ENCODE peak calls at places on chromosomes 2 and 18, in seven cellular contexts. One of them, this sample, is unnamed.

GRCh38 chr2:217943379-217944321 is 59.1 kb downstream of the TNS1 start:
- DNase-seq in SK-N-SH: peak; percentile 96
- DNase-seq in fibroblast of lung: peak; percentile 44
- DNase-seq in IMR-90: peak; percentile 58
- DNase-seq in GM12878: no peak
- DNase-seq in A549: peak; percentile 35
- DNase-seq in GM23248: peak; percentile 85
- DNase-seq in this sample: no peak

GRCh38 chr2:174341995-174342571 is 7.3 kb downstream of the SP9 start:
- DNase-seq in A549: no peak
- DNase-seq in fibroblast of lung: no peak
- DNase-seq in GM23248: peak; percentile 28
- DNase-seq in SK-N-SH: peak; percentile 63
- DNase-seq in GM12878: no peak
- DNase-seq in IMR-90: no peak
- DNase-seq in this sample: no peak

GRCh38 chr2:121281694-121282093 is 3.3 kb downstream of the TFCP2L1 start:
- DNase-seq in A549: no peak
- DNase-seq in GM23248: no peak
- DNase-seq in SK-N-SH: no peak
- DNase-seq in IMR-90: no peak
- DNase-seq in GM12878: no peak
- DNase-seq in fibroblast of lung: no peak
- DNase-seq in this sample: no peak

GRCh38 chr18:61702007-61702406 is 190.8 kb downstream of the RNF152 start:
- DNase-seq in fibroblast of lung: peak; percentile 51
- DNase-seq in IMR-90: peak; percentile 89
- DNase-seq in A549: no peak
- DNase-seq in GM23248: peak; percentile 80
- DNase-seq in GM12878: no peak
- DNase-seq in SK-N-SH: no peak
- DNase-seq in this sample: no peak

GRCh38 chr2:138296365-138296764 is 205.2 kb upstream of the SPOPL start:
- DNase-seq in GM12878: no peak
- DNase-seq in IMR-90: no peak
- DNase-seq in SK-N-SH: no peak
- DNase-seq in GM23248: no peak
- DNase-seq in fibroblast of lung: no peak
- DNase-seq in A549: no peak
- DNase-seq in this sample: no peak

GRCh38 chr2:32864761-32865160 is 82.0 kb upstream of the LTBP1 start:
- DNase-seq in GM23248: peak; percentile 74
- DNase-seq in fibroblast of lung: peak; percentile 83
- DNase-seq in IMR-90: peak; percentile 93
- DNase-seq in SK-N-SH: no peak
- DNase-seq in A549: no peak
- DNase-seq in GM12878: no peak
- DNase-seq in this sample: no peak

GRCh38 chr2:209933499-209934458 is 68.7 kb upstream of the RPE start:
- DNase-seq in GM23248: peak; percentile 85
- DNase-seq in IMR-90: peak; percentile 75
- DNase-seq in fibroblast of lung: peak; percentile 94
- DNase-seq in GM12878: no peak
- DNase-seq in A549: no peak
- DNase-seq in SK-N-SH: no peak
- DNase-seq in this sample: no peak

GRCh38 chr2:95356821-95357700 is 45.4 kb upstream of the FAHD2A start:
- DNase-seq in A549: no peak
- DNase-seq in GM12878: no peak
- DNase-seq in SK-N-SH: no peak
- DNase-seq in IMR-90: no peak
- DNase-seq in fibroblast of lung: no peak
- DNase-seq in GM23248: no peak
- DNase-seq in this sample: no peak

GRCh38 chr2:121019073-121019472 is 265.9 kb downstream of the TFCP2L1 start:
- DNase-seq in A549: no peak
- DNase-seq in fibroblast of lung: no peak
- DNase-seq in SK-N-SH: no peak
- DNase-seq in GM23248: no peak
- DNase-seq in GM12878: no peak
- DNase-seq in IMR-90: peak; percentile 8
- DNase-seq in this sample: no peak

GRCh38 chr2:239727182-239727775 is 297.9 kb downstream of the NDUFA10 start:
- DNase-seq in GM12878: no peak
- DNase-seq in GM23248: no peak
- DNase-seq in IMR-90: no peak
- DNase-seq in fibroblast of lung: no peak
- DNase-seq in A549: no peak
- DNase-seq in SK-N-SH: no peak
- DNase-seq in this sample: no peak

GRCh38 chr18:44392933-44393332 is 287.8 kb upstream of the SETBP1 start:
- DNase-seq in A549: no peak
- DNase-seq in IMR-90: no peak
- DNase-seq in GM12878: no peak
- DNase-seq in GM23248: no peak
- DNase-seq in fibroblast of lung: no peak
- DNase-seq in SK-N-SH: no peak
- DNase-seq in this sample: no peak

GRCh38 chr2:79292936-79293335 is 133.4 kb upstream of the REG3A start:
- DNase-seq in SK-N-SH: no peak
- DNase-seq in GM23248: no peak
- DNase-seq in GM12878: no peak
- DNase-seq in A549: no peak
- DNase-seq in fibroblast of lung: no peak
- DNase-seq in IMR-90: no peak
- DNase-seq in this sample: no peak

DNA sequence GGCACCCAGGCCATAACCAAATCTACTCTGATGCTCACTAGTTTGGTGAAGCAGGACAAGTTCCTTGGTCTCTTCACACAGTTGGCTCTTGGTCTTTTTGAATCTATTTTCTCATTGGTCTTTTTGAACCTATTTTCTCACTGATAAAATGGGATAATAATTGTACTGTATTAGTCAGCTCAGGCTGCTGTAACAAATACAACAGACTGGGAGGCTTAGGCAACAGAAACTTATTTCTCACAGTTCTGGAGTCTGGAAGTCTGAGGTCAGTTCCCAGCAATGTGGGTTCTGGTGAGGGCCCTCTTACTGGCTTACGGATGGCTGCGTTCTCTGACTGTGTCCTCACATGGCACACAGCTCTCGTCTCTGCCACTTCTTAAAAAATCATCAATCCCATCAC is 63.5 kb downstream of the C1D start:
- DNase-seq in IMR-90: no peak
- DNase-seq in GM12878: no peak
- DNase-seq in SK-N-SH: no peak
- DNase-seq in GM23248: no peak
- DNase-seq in A549: no peak
- DNase-seq in fibroblast of lung: no peak
- DNase-seq in this sample: no peak
- H3K4me2 ChIP-seq in IMR-90: no peak overlapping the region
- H3K4me2 ChIP-seq in GM12878: no peak overlapping the region
- H3K4me2 ChIP-seq in SK-N-SH: no peak overlapping the region
- H3K4me2 ChIP-seq in GM23248: no peak overlapping the region
- H3K4me2 ChIP-seq in A549: no peak overlapping the region
- H3K4me2 ChIP-seq in fibroblast of lung: no peak overlapping the region
- H3K4me2 ChIP-seq in this sample: no peak overlapping the region

GRCh38 chr2:85766214-85766613 is 12.4 kb downstream of the ATOH8 start:
- DNase-seq in GM12878: no peak
- DNase-seq in A549: no peak
- DNase-seq in SK-N-SH: no peak
- DNase-seq in GM23248: no peak
- DNase-seq in IMR-90: no peak
- DNase-seq in fibroblast of lung: no peak
- DNase-seq in this sample: no peak
- H3K4me2 ChIP-seq in GM12878: no peak overlapping the region
- H3K4me2 ChIP-seq in A549: no peak overlapping the region
- H3K4me2 ChIP-seq in SK-N-SH: no peak overlapping the region
- H3K4me2 ChIP-seq in GM23248: no peak overlapping the region
- H3K4me2 ChIP-seq in IMR-90: no peak overlapping the region
- H3K4me2 ChIP-seq in fibroblast of lung: no peak overlapping the region
- H3K4me2 ChIP-seq in this sample: no peak overlapping the region

GRCh38 chr2:86037141-86037794 is 68.4 kb downstream of the POLR1A start:
- DNase-seq in A549: no peak
- DNase-seq in IMR-90: peak; percentile 92
- DNase-seq in GM12878: no peak
- DNase-seq in GM23248: peak; percentile 94
- DNase-seq in SK-N-SH: no peak
- DNase-seq in fibroblast of lung: peak; percentile 93
- DNase-seq in this sample: peak; percentile 89
- H3K4me2 ChIP-seq in A549: no peak overlapping the region
- H3K4me2 ChIP-seq in IMR-90: no peak overlapping the region
- H3K4me2 ChIP-seq in GM12878: peak overlapping the region; percentile 72
- H3K4me2 ChIP-seq in GM23248: peak overlapping the region; percentile 25
- H3K4me2 ChIP-seq in SK-N-SH: peak overlapping the region; percentile 31
- H3K4me2 ChIP-seq in fibroblast of lung: no peak overlapping the region
- H3K4me2 ChIP-seq in this sample: peak overlapping the region; percentile 92

GRCh38 chr2:200025717-200026116 is 70.3 kb downstream of the MAIP1 start:
- DNase-seq in IMR-90: peak; percentile 32
- DNase-seq in GM23248: no peak
- DNase-seq in A549: no peak
- DNase-seq in SK-N-SH: no peak
- DNase-seq in fibroblast of lung: no peak
- DNase-seq in GM12878: no peak
- DNase-seq in this sample: no peak
- H3K4me2 ChIP-seq in IMR-90: no peak overlapping the region
- H3K4me2 ChIP-seq in GM23248: no peak overlapping the region
- H3K4me2 ChIP-seq in A549: no peak overlapping the region
- H3K4me2 ChIP-seq in SK-N-SH: no peak overlapping the region
- H3K4me2 ChIP-seq in fibroblast of lung: no peak overlapping the region
- H3K4me2 ChIP-seq in GM12878: no peak overlapping the region
- H3K4me2 ChIP-seq in this sample: no peak overlapping the region

GRCh38 chr2:166572958-166573357 is 78.9 kb upstream of the SCN7A start:
- DNase-seq in GM23248: no peak
- DNase-seq in fibroblast of lung: peak; percentile 51
- DNase-seq in IMR-90: peak; percentile 42
- DNase-seq in A549: no peak
- DNase-seq in GM12878: no peak
- DNase-seq in SK-N-SH: no peak
- DNase-seq in this sample: no peak
- H3K4me2 ChIP-seq in GM23248: peak overlapping the region; percentile 8
- H3K4me2 ChIP-seq in fibroblast of lung: no peak overlapping the region
- H3K4me2 ChIP-seq in IMR-90: no peak overlapping the region
- H3K4me2 ChIP-seq in A549: no peak overlapping the region
- H3K4me2 ChIP-seq in GM12878: no peak overlapping the region
- H3K4me2 ChIP-seq in SK-N-SH: no peak overlapping the region
- H3K4me2 ChIP-seq in this sample: no peak overlapping the region

DNA sequence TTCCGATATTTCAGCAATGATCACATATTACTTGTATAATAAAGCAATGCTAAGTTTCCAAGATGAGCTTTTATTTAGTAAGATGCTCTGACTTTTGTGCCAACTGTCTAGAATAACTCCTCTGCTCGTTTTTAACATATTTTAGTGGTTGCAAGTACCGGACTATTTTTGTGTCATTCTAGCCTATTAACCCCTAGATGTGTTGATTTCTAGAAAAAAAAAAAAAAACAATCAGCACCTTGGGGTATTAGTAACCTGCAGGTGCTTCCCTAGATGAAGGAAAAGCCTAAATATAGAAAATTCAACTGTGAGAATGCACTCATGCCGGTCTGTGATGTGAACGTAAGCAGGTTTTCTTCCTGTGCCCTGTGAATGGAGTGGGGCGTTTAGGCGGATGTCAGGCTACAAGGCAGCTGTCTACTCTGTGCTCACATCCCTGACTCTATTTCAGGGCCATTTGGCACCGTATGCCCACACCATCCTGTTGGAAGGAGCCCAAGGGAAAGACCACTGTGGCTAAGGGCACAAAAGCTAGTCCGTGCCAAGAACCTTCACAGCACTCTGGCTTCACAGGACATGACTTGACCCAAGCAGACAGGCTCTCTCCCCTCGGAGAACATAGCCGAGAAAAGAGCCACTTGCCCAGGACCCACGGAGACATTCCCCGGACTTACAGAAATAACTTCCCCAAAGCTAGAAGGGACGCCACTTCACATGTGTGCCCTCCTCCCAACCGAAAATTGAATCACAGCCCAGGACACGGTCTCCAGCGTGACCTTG is 60.9 kb upstream of the AGAP1 start:
- DNase-seq in A549: no peak
- DNase-seq in IMR-90: no peak
- DNase-seq in SK-N-SH: no peak
- DNase-seq in GM23248: no peak
- DNase-seq in fibroblast of lung: no peak
- DNase-seq in GM12878: no peak
- DNase-seq in this sample: peak; percentile 95
- H3K4me2 ChIP-seq in A549: no peak overlapping the region
- H3K4me2 ChIP-seq in IMR-90: no peak overlapping the region
- H3K4me2 ChIP-seq in SK-N-SH: no peak overlapping the region
- H3K4me2 ChIP-seq in GM23248: no peak overlapping the region
- H3K4me2 ChIP-seq in fibroblast of lung: no peak overlapping the region
- H3K4me2 ChIP-seq in GM12878: no peak overlapping the region
- H3K4me2 ChIP-seq in this sample: peak overlapping the region; percentile 54

GRCh38 chr2:46653539-46653938 is 174.2 kb downstream of the TMEM247 start:
- DNase-seq in IMR-90: peak; percentile 71
- DNase-seq in SK-N-SH: no peak
- DNase-seq in GM23248: peak; percentile 40
- DNase-seq in fibroblast of lung: no peak
- DNase-seq in A549: no peak
- DNase-seq in GM12878: no peak
- DNase-seq in this sample: no peak
- H3K4me2 ChIP-seq in IMR-90: no peak overlapping the region
- H3K4me2 ChIP-seq in SK-N-SH: no peak overlapping the region
- H3K4me2 ChIP-seq in GM23248: no peak overlapping the region
- H3K4me2 ChIP-seq in fibroblast of lung: no peak overlapping the region
- H3K4me2 ChIP-seq in A549: no peak overlapping the region
- H3K4me2 ChIP-seq in GM12878: no peak overlapping the region
- H3K4me2 ChIP-seq in this sample: no peak overlapping the region

This sample was measured in MM.1S.